ENCODE peak calls at places on chromosomes 6 and 20, in four cellular contexts. One of them, this sample, is unnamed.

GRCh38 chr6:87078983-87079616 is 15.8 kb downstream of the CGA start:
- DNase-seq in mammary epithelial cell: peak; percentile 37
- DNase-seq in left lung: no peak
- DNase-seq in aorta: peak; percentile 69
- DNase-seq in this sample: peak; percentile 64

GRCh38 chr20:51029963-51030930 is 7.3 kb upstream of the KCNG1 start:
- DNase-seq in mammary epithelial cell: no peak
- DNase-seq in left lung: no peak
- DNase-seq in aorta: no peak
- DNase-seq in this sample: no peak

GRCh38 chr6:117449549-117450439 is 24.1 kb upstream of the ROS1 start:
- DNase-seq in mammary epithelial cell: peak; percentile 50
- DNase-seq in left lung: peak; percentile 43
- DNase-seq in aorta: peak; percentile 48
- DNase-seq in this sample: peak; percentile 66

GRCh38 chr20:36491901-36492617 is 49.3 kb upstream of the MYL9 start:
- DNase-seq in mammary epithelial cell: peak; percentile 75
- DNase-seq in left lung: no peak
- DNase-seq in aorta: no peak
- DNase-seq in this sample: peak; percentile 44

GRCh38 chr6:113995632-113996031 is 24.7 kb upstream of the HDAC2 start:
- DNase-seq in mammary epithelial cell: peak; percentile 78
- DNase-seq in left lung: no peak
- DNase-seq in aorta: peak; percentile 72
- DNase-seq in this sample: no peak

GRCh38 chr6:148177589-148178233 is 164.9 kb upstream of the SASH1 start:
- DNase-seq in mammary epithelial cell: peak; percentile 35
- DNase-seq in left lung: no peak
- DNase-seq in aorta: peak; percentile 75
- DNase-seq in this sample: no peak

GRCh38 chr6:68343901-68344300 is 291.2 kb upstream of the ADGRB3 start:
- DNase-seq in mammary epithelial cell: peak; percentile 1
- DNase-seq in left lung: no peak
- DNase-seq in aorta: no peak
- DNase-seq in this sample: no peak

GRCh38 chr20:10864076-10864672 is 190.4 kb upstream of the JAG1 start:
- DNase-seq in mammary epithelial cell: peak; percentile 18
- DNase-seq in left lung: peak; percentile 69
- DNase-seq in aorta: peak; percentile 55
- DNase-seq in this sample: no peak

GRCh38 chr6:96816182-96816888 is 20.9 kb downstream of the GPR63 start:
- DNase-seq in mammary epithelial cell: no peak
- DNase-seq in left lung: no peak
- DNase-seq in aorta: no peak
- DNase-seq in this sample: no peak

GRCh38 chr6:139568956-139569538 is 194.6 kb upstream of the CITED2 start:
- DNase-seq in mammary epithelial cell: peak; percentile 65
- DNase-seq in left lung: no peak
- DNase-seq in aorta: no peak
- DNase-seq in this sample: no peak

GRCh38 chr20:46206025-46206424 is 87.9 kb downstream of the CD40 start:
- DNase-seq in mammary epithelial cell: peak; percentile 50
- DNase-seq in left lung: no peak
- DNase-seq in aorta: peak; percentile 79
- DNase-seq in this sample: no peak

GRCh38 chr6:166619912-166620311 is 7.1 kb downstream of the RPS6KA2 start:
- DNase-seq in mammary epithelial cell: peak; percentile 87
- DNase-seq in left lung: no peak
- DNase-seq in aorta: peak; percentile 71
- DNase-seq in this sample: no peak

GRCh38 chr20:37932919-37933318 is 30.0 kb downstream of the VSTM2L start:
- DNase-seq in mammary epithelial cell: no peak
- DNase-seq in left lung: no peak
- DNase-seq in aorta: no peak
- DNase-seq in this sample: no peak

GRCh38 chr6:163863565-163863964 is 449.0 kb downstream of the QKI start:
- DNase-seq in mammary epithelial cell: no peak
- DNase-seq in left lung: peak; percentile 44
- DNase-seq in aorta: no peak
- DNase-seq in this sample: no peak

GRCh38 chr20:13865156-13865555 is 80.3 kb downstream of the NDUFAF5 start:
- DNase-seq in mammary epithelial cell: no peak
- DNase-seq in left lung: no peak
- DNase-seq in aorta: no peak
- DNase-seq in this sample: no peak

GRCh38 chr6:30882764-30883475 is 1.4 kb upstream of the DDR1 start:
- DNase-seq in mammary epithelial cell: peak; percentile 88
- DNase-seq in left lung: peak; percentile 86
- DNase-seq in aorta: no peak
- DNase-seq in this sample: peak; percentile 42

GRCh38 chr6:92550501-92550900 is 868.9 kb downstream of the EPHA7 start:
- DNase-seq in mammary epithelial cell: no peak
- DNase-seq in left lung: no peak
- DNase-seq in aorta: no peak
- DNase-seq in this sample: no peak

GRCh38 chr20:59299961-59300340 is 460 bp upstream of the EDN3 start:
- DNase-seq in mammary epithelial cell: peak; percentile 1
- DNase-seq in left lung: no peak
- DNase-seq in aorta: no peak
- DNase-seq in this sample: no peak

GRCh38 chr6:34901930-34902329 is 12.9 kb downstream of the ANKS1A start:
- DNase-seq in mammary epithelial cell: no peak
- DNase-seq in left lung: no peak
- DNase-seq in aorta: no peak
- DNase-seq in this sample: no peak

GRCh38 chr6:39409889-39410288 is 87.4 kb upstream of the KCNK16 start:
- DNase-seq in mammary epithelial cell: no peak
- DNase-seq in left lung: no peak
- DNase-seq in aorta: no peak
- DNase-seq in this sample: no peak

DNA sequence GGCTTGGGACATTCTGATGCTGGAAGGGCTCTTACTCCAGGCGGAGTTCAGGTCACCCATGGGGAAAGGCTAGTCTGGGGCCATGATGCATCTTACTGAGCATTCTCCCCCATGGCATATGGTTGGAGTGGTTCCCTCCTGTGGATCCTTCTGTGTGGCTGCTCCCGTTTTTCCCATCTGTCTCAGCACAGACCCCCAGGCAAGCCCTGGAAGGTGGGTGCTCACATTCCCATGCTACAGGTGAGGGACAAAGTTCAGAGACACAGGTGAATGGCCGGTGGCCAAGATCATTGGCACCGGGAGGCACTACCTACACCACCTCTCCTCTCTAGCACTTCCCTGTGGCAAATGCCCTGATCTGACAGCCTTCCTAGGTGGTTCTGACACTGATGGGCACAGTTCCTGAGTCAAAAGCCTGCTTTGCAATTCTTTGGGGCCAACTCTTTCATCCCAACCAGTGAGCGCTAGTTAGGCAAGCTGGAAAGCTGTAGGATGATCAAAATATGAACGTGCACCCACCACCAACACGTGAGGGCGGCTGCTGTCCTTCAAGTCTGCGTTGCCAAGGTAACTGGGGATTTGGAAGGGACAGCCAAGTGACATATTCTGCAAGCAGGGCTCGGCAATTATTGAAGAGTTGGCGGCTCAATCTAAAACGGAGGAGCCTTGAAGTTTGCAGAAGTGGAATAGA is 124.6 kb downstream of the CDH4 start:
- DNase-seq in mammary epithelial cell: no peak
- DNase-seq in left lung: no peak
- DNase-seq in aorta: no peak
- DNase-seq in this sample: no peak
- H3K27me3 ChIP-seq in mammary epithelial cell: no peaks in the 10 kb centered on the region
- H3K27me3 ChIP-seq in left lung: peaks cover 16% of the 10 kb centered on the region
- H3K27me3 ChIP-seq in aorta: no peaks in the 10 kb centered on the region
- H3K27me3 ChIP-seq in this sample: no peaks in the 10 kb centered on the region

GRCh38 chr6:168368971-168369370 is 49.4 kb upstream of the DACT2 start:
- DNase-seq in mammary epithelial cell: no peak
- DNase-seq in left lung: peak; percentile 49
- DNase-seq in aorta: no peak
- DNase-seq in this sample: no peak

GRCh38 chr6:168371185-168371584 is 51.6 kb upstream of the DACT2 start:
- DNase-seq in mammary epithelial cell: no peak
- DNase-seq in left lung: no peak
- DNase-seq in aorta: no peak
- DNase-seq in this sample: no peak

GRCh38 chr6:168370310-168370991 is 50.9 kb upstream of the DACT2 start:
- DNase-seq in mammary epithelial cell: no peak
- DNase-seq in left lung: peak; percentile 88
- DNase-seq in aorta: peak; percentile 83
- DNase-seq in this sample: peak; percentile 40

GRCh38 chr6:168368063-168368835 is 48.7 kb upstream of the DACT2 start:
- DNase-seq in mammary epithelial cell: no peak
- DNase-seq in left lung: no peak
- DNase-seq in aorta: no peak
- DNase-seq in this sample: no peak

GRCh38 chr6:168369776-168370175 is 50.2 kb upstream of the DACT2 start:
- DNase-seq in mammary epithelial cell: no peak
- DNase-seq in left lung: no peak
- DNase-seq in aorta: peak; percentile 36
- DNase-seq in this sample: no peak
- H3K9me3 ChIP-seq in mammary epithelial cell: peaks cover 28% of the 10 kb centered on the region
- H3K9me3 ChIP-seq in left lung: no peaks in the 10 kb centered on the region
- H3K9me3 ChIP-seq in aorta: no peaks in the 10 kb centered on the region
- H3K9me3 ChIP-seq in this sample: no peaks in the 10 kb centered on the region

GRCh38 chr6:5892669-5893068 is 114.1 kb downstream of the NRN1 start:
- DNase-seq in mammary epithelial cell: no peak
- DNase-seq in left lung: no peak
- DNase-seq in aorta: no peak
- DNase-seq in this sample: no peak
- H3K4me3 ChIP-seq in mammary epithelial cell: no peak overlapping the region
- H3K4me3 ChIP-seq in left lung: peak overlapping the region; percentile 37
- H3K4me3 ChIP-seq in aorta: no peak overlapping the region
- H3K4me3 ChIP-seq in this sample: no peak overlapping the region

DNA sequence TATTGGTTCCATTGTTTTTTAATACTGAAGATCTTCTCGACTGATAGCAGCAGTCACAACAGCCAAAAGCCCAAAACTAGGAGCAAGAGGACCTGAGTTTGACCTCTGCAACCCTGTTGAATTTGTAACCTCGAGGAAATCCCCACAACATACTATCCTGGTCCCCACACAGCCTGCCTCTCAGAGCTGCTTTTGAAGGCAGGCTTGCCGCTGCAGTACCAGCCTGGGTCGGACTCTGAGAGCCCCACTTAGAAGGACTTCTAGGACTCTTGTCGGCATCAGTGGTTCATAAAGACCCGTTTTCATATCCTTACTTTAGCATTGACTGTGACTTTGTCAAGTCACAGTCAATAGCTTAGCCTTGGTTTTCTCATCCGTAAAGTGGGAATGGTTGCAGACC is 49.3 kb downstream of the EBF4 start:
- DNase-seq in mammary epithelial cell: no peak
- DNase-seq in left lung: no peak
- DNase-seq in aorta: no peak
- DNase-seq in this sample: no peak
- H3K27me3 ChIP-seq in mammary epithelial cell: peaks cover 2% of the 10 kb centered on the region
- H3K27me3 ChIP-seq in left lung: peaks cover 21% of the 10 kb centered on the region
- H3K27me3 ChIP-seq in aorta: no peaks in the 10 kb centered on the region
- H3K27me3 ChIP-seq in this sample: no peaks in the 10 kb centered on the region

DNA sequence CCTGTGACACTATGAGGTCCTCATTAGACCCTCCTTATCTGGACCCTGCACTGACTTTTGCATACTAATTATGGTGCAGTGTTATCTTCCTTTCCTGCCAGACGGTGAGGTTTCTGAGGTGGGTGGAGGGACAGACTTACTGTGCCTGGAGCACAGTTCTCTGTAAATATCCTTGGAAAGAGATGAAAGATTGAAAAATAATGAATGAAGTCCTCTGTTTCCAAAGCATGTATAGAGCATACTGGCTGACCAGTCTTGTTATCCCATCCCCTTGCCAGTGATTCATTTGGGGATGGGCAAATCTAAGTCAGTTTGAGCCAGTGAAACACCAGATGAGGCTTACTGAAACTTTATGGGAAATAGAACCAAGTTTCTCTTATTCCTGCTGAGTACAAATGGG is 152.6 kb upstream of the HDDC2 start:
- DNase-seq in mammary epithelial cell: no peak
- DNase-seq in left lung: no peak
- DNase-seq in aorta: no peak
- DNase-seq in this sample: no peak
- H3K9me3 ChIP-seq in mammary epithelial cell: no peaks in the 10 kb centered on the region
- H3K9me3 ChIP-seq in left lung: peaks cover 32% of the 10 kb centered on the region
- H3K9me3 ChIP-seq in aorta: no peaks in the 10 kb centered on the region
- H3K9me3 ChIP-seq in this sample: no peaks in the 10 kb centered on the region

DNA sequence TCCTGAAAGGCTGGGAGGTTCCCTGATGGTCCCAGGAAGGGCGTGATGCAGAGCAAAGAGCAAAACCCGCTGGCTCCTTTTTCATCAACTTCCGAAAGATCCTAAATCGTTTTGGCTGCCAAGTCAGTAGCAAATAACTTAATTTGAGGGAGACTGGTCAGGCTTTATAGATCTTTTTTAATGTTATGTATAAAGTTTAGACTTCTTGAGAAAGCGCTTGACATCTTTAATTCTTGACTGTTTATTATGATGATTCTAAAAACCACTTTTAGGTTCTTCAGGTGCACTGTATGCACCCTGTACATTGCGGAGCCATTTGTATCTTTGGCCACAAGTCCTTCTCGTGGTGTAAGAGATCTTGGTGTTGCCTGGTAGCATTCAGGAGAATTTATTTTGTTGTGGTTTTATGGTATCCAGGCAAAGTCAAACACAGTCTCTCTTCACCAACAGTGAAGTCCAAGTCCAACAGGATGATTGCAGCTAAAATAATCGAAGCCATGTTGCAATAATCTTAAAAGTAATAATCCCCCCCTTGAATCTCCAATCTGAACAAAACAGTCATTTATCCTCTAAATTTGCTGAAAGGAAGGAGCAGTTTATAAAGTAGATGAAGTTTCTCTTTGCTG is 373 bp upstream of the SYNE1 start:
- DNase-seq in mammary epithelial cell: no peak
- DNase-seq in left lung: no peak
- DNase-seq in aorta: no peak
- DNase-seq in this sample: no peak
- H3K4me3 ChIP-seq in mammary epithelial cell: no peak overlapping the region
- H3K4me3 ChIP-seq in left lung: peak overlapping the region; percentile 63
- H3K4me3 ChIP-seq in aorta: no peak overlapping the region
- H3K4me3 ChIP-seq in this sample: no peak overlapping the region

This sample was measured in CD8-positive, alpha-beta memory T cell.